ENCODE peak calls at places on chromosomes 4 and X, in four cellular contexts. One of them, this sample, is unnamed.

GRCh38 chrX:106811131-106811910 is 8.8 kb downstream of the TBC1D8B start:
- DNase-seq in astrocyte of the spinal cord: no peak
- DNase-seq in HT1080: no peak
- DNase-seq in body of pancreas: no peak
- DNase-seq in this sample: no peak

GRCh38 chr4:128528793-128529553 is 241.4 kb upstream of the PGRMC2 start:
- DNase-seq in astrocyte of the spinal cord: peak; percentile 95
- DNase-seq in HT1080: peak; percentile 97
- DNase-seq in body of pancreas: peak; percentile 30
- DNase-seq in this sample: no peak

GRCh38 chrX:37825225-37825842 is 22.0 kb downstream of the DYNLT3 start:
- DNase-seq in astrocyte of the spinal cord: peak; percentile 43
- DNase-seq in HT1080: peak; percentile 10
- DNase-seq in body of pancreas: peak; percentile 46
- DNase-seq in this sample: peak; percentile 51

GRCh38 chr4:102616661-102617060 is 115.5 kb downstream of the NFKB1 start:
- DNase-seq in astrocyte of the spinal cord: no peak
- DNase-seq in HT1080: no peak
- DNase-seq in body of pancreas: no peak
- DNase-seq in this sample: no peak

GRCh38 chrX:39836802-39837420 is 260.8 kb downstream of the BCOR start:
- DNase-seq in astrocyte of the spinal cord: no peak
- DNase-seq in HT1080: no peak
- DNase-seq in body of pancreas: peak; percentile 35
- DNase-seq in this sample: no peak

GRCh38 chrX:21700967-21701366 is 42.8 kb upstream of the KLHL34 start:
- DNase-seq in astrocyte of the spinal cord: no peak
- DNase-seq in HT1080: no peak
- DNase-seq in body of pancreas: no peak
- DNase-seq in this sample: no peak

GRCh38 chr4:74946196-74946595 is 13.3 kb downstream of the PARM1 start:
- DNase-seq in astrocyte of the spinal cord: no peak
- DNase-seq in HT1080: no peak
- DNase-seq in body of pancreas: no peak
- DNase-seq in this sample: no peak

GRCh38 chr4:110058677-110059076 is 139.7 kb downstream of the ELOVL6 start:
- DNase-seq in astrocyte of the spinal cord: no peak
- DNase-seq in HT1080: no peak
- DNase-seq in body of pancreas: no peak
- DNase-seq in this sample: peak; percentile 52

GRCh38 chr4:67719953-67720617 is 19.1 kb upstream of the UBA6 start:
- DNase-seq in astrocyte of the spinal cord: no peak
- DNase-seq in HT1080: no peak
- DNase-seq in body of pancreas: no peak
- DNase-seq in this sample: no peak

GRCh38 chrX:153517941-153518834 is 746 bp downstream of the ATP2B3 start:
- DNase-seq in astrocyte of the spinal cord: no peak
- DNase-seq in HT1080: no peak
- DNase-seq in body of pancreas: no peak
- DNase-seq in this sample: no peak

GRCh38 chr4:24659241-24659961 is 75.0 kb upstream of the DHX15 start:
- DNase-seq in astrocyte of the spinal cord: no peak
- DNase-seq in HT1080: no peak
- DNase-seq in body of pancreas: no peak
- DNase-seq in this sample: no peak

GRCh38 chrX:129957241-129958099 is 25.0 kb upstream of the BCORL1 start:
- DNase-seq in astrocyte of the spinal cord: peak; percentile 16
- DNase-seq in HT1080: no peak
- DNase-seq in body of pancreas: peak; percentile 68
- DNase-seq in this sample: peak; percentile 62

GRCh38 chr4:61199869-61200194 is 294 bp upstream of the ADGRL3 start:
- DNase-seq in astrocyte of the spinal cord: no peak
- DNase-seq in HT1080: no peak
- DNase-seq in body of pancreas: no peak
- DNase-seq in this sample: no peak

GRCh38 chrX:121571333-121571732 is 523.9 kb downstream of the GLUD2 start:
- DNase-seq in astrocyte of the spinal cord: no peak
- DNase-seq in HT1080: no peak
- DNase-seq in body of pancreas: no peak
- DNase-seq in this sample: no peak

GRCh38 chr4:89879201-89879600 is 15.5 kb upstream of the MMRN1 start:
- DNase-seq in astrocyte of the spinal cord: no peak
- DNase-seq in HT1080: no peak
- DNase-seq in body of pancreas: no peak
- DNase-seq in this sample: no peak

GRCh38 chr4:1727117-1728031 is 6.1 kb downstream of the TACC3 start:
- DNase-seq in astrocyte of the spinal cord: peak; percentile 86
- DNase-seq in HT1080: peak; percentile 98
- DNase-seq in body of pancreas: no peak
- DNase-seq in this sample: peak; percentile 79

GRCh38 chrX:141989802-141990201 is 86.1 kb downstream of the MAGEC1 start:
- DNase-seq in astrocyte of the spinal cord: peak; percentile 18
- DNase-seq in HT1080: peak; percentile 0
- DNase-seq in body of pancreas: no peak
- DNase-seq in this sample: no peak

GRCh38 chr4:168021666-168022065 is 70.7 kb upstream of the ANXA10 start:
- DNase-seq in astrocyte of the spinal cord: peak; percentile 4
- DNase-seq in HT1080: no peak
- DNase-seq in body of pancreas: no peak
- DNase-seq in this sample: no peak

GRCh38 chr4:82754546-82755165 is 43.9 kb downstream of the SCD5 start:
- DNase-seq in astrocyte of the spinal cord: no peak
- DNase-seq in HT1080: no peak
- DNase-seq in body of pancreas: no peak
- DNase-seq in this sample: no peak

GRCh38 chr4:3707423-3708102 is 58.6 kb upstream of the ADRA2C start:
- DNase-seq in astrocyte of the spinal cord: no peak
- DNase-seq in HT1080: no peak
- DNase-seq in body of pancreas: no peak
- DNase-seq in this sample: no peak

GRCh38 chr4:26819026-26819425 is 41.6 kb upstream of the STIM2 start:
- DNase-seq in astrocyte of the spinal cord: no peak
- DNase-seq in HT1080: no peak
- DNase-seq in body of pancreas: no peak
- DNase-seq in this sample: no peak

GRCh38 chr4:186845137-186845842 is 121.6 kb upstream of the FAT1 start:
- DNase-seq in astrocyte of the spinal cord: peak; percentile 91
- DNase-seq in HT1080: peak; percentile 85
- DNase-seq in body of pancreas: no peak
- DNase-seq in this sample: peak; percentile 82

GRCh38 chr4:107862658-107863057 is 37.9 kb downstream of the SGMS2 start:
- DNase-seq in astrocyte of the spinal cord: peak; percentile 68
- DNase-seq in HT1080: peak; percentile 83
- DNase-seq in body of pancreas: peak; percentile 47
- DNase-seq in this sample: peak; percentile 86

GRCh38 chr4:121564840-121565375 is 131.9 kb downstream of the ANXA5 start:
- DNase-seq in astrocyte of the spinal cord: peak; percentile 11
- DNase-seq in HT1080: peak; percentile 5
- DNase-seq in body of pancreas: no peak
- DNase-seq in this sample: no peak

GRCh38 chr4:53767503-53767902 is 176.2 kb upstream of the LNX1 start:
- DNase-seq in astrocyte of the spinal cord: peak; percentile 71
- DNase-seq in HT1080: no peak
- DNase-seq in body of pancreas: no peak
- DNase-seq in this sample: no peak

GRCh38 chrX:154458116-154458953 is at the start of gene PLXNA3:
- DNase-seq in astrocyte of the spinal cord: no peak
- DNase-seq in HT1080: no peak
- DNase-seq in body of pancreas: peak; percentile 45
- DNase-seq in this sample: peak; percentile 36

GRCh38 chr4:176002007-176002623 is 63.5 kb upstream of the WDR17 start:
- DNase-seq in astrocyte of the spinal cord: no peak
- DNase-seq in HT1080: peak; percentile 34
- DNase-seq in body of pancreas: peak; percentile 43
- DNase-seq in this sample: no peak

GRCh38 chrX:56499372-56499771 is 64.1 kb upstream of the UBQLN2 start:
- DNase-seq in astrocyte of the spinal cord: no peak
- DNase-seq in HT1080: no peak
- DNase-seq in body of pancreas: no peak
- DNase-seq in this sample: no peak

GRCh38 chr4:34720563-34720962 is 1523.8 kb downstream of the ARAP2 start:
- DNase-seq in astrocyte of the spinal cord: peak; percentile 68
- DNase-seq in HT1080: peak; percentile 44
- DNase-seq in body of pancreas: no peak
- DNase-seq in this sample: no peak

GRCh38 chr4:86847576-86847975 is 1.6 kb downstream of the SLC10A6 start:
- DNase-seq in astrocyte of the spinal cord: no peak
- DNase-seq in HT1080: no peak
- DNase-seq in body of pancreas: no peak
- DNase-seq in this sample: no peak

GRCh38 chrX:17542123-17542522 is 167.1 kb downstream of the NHS start:
- DNase-seq in astrocyte of the spinal cord: no peak
- DNase-seq in HT1080: no peak
- DNase-seq in body of pancreas: peak; percentile 57
- DNase-seq in this sample: no peak

GRCh38 chr4:167645358-167645757 is 411.1 kb upstream of the SPOCK3 start:
- DNase-seq in astrocyte of the spinal cord: no peak
- DNase-seq in HT1080: no peak
- DNase-seq in body of pancreas: no peak
- DNase-seq in this sample: no peak

GRCh38 chr4:1035510-1035909 is 24.1 kb downstream of the FGFRL1 start:
- DNase-seq in astrocyte of the spinal cord: no peak
- DNase-seq in HT1080: no peak
- DNase-seq in body of pancreas: peak; percentile 68
- DNase-seq in this sample: no peak

GRCh38 chrX:42129541-42129940 is 206.2 kb upstream of the CASK start:
- DNase-seq in astrocyte of the spinal cord: no peak
- DNase-seq in HT1080: no peak
- DNase-seq in body of pancreas: no peak
- DNase-seq in this sample: no peak

GRCh38 chr4:59904331-59904730 is 1295.8 kb upstream of the ADGRL3 start:
- DNase-seq in astrocyte of the spinal cord: no peak
- DNase-seq in HT1080: no peak
- DNase-seq in body of pancreas: no peak
- DNase-seq in this sample: no peak